ENCODE peak calls at places on chromosomes 13 and 19, in four cellular contexts. One of them, this sample, is unnamed.
A peak's percentile ranks its signal among the peaks of the same experiment; 100 is the strongest.

GRCh38 chr13:107339209-107339608 is 771.3 kb upstream of the ARGLU1 start:
- DNase-seq in SJSA1: no peak
- DNase-seq in CD8-positive, alpha-beta T cell: no peak
- DNase-seq in heart left ventricle: no peak
- DNase-seq in this sample: no peak

GRCh38 chr19:8363803-8364771 is at the start of gene ANGPTL4:
- DNase-seq in SJSA1: peak; percentile 84
- DNase-seq in heart left ventricle: peak; percentile 78
- DNase-seq in CD8-positive, alpha-beta T cell: no peak
- DNase-seq in this sample: peak; percentile 66

GRCh38 chr13:40506592-40507446 is 159.6 kb downstream of the FOXO1 start:
- DNase-seq in SJSA1: no peak
- DNase-seq in heart left ventricle: no peak
- DNase-seq in CD8-positive, alpha-beta T cell: no peak
- DNase-seq in this sample: no peak

GRCh38 chr13:49584771-49585182 is 581 bp downstream of the RCBTB1 start:
- DNase-seq in SJSA1: no peak
- DNase-seq in heart left ventricle: no peak
- DNase-seq in CD8-positive, alpha-beta T cell: no peak
- DNase-seq in this sample: no peak

GRCh38 chr13:113849981-113850721 is 13.7 kb downstream of the GAS6 start:
- DNase-seq in SJSA1: no peak
- DNase-seq in heart left ventricle: no peak
- DNase-seq in CD8-positive, alpha-beta T cell: no peak
- DNase-seq in this sample: no peak

GRCh38 chr13:25217023-25217909 is 45.2 kb upstream of the AMER2 start:
- DNase-seq in CD8-positive, alpha-beta T cell: no peak
- DNase-seq in SJSA1: no peak
- DNase-seq in heart left ventricle: no peak
- DNase-seq in this sample: no peak

GRCh38 chr19:18438331-18439024 is 545 bp upstream of the ISYNA1 start:
- DNase-seq in heart left ventricle: peak; percentile 74
- DNase-seq in CD8-positive, alpha-beta T cell: no peak
- DNase-seq in SJSA1: no peak
- DNase-seq in this sample: peak; percentile 87

GRCh38 chr13:107441279-107441678 is 774.1 kb downstream of the LIG4 start:
- DNase-seq in heart left ventricle: no peak
- DNase-seq in SJSA1: no peak
- DNase-seq in CD8-positive, alpha-beta T cell: no peak
- DNase-seq in this sample: no peak

GRCh38 chr19:33558846-33559245 is 37.3 kb upstream of the PEPD start:
- DNase-seq in CD8-positive, alpha-beta T cell: no peak
- DNase-seq in heart left ventricle: no peak
- DNase-seq in SJSA1: no peak
- DNase-seq in this sample: no peak

GRCh38 chr13:40440990-40441820 is 225.2 kb downstream of the FOXO1 start:
- DNase-seq in SJSA1: no peak
- DNase-seq in CD8-positive, alpha-beta T cell: no peak
- DNase-seq in heart left ventricle: peak; percentile 80
- DNase-seq in this sample: peak; percentile 96

DNA sequence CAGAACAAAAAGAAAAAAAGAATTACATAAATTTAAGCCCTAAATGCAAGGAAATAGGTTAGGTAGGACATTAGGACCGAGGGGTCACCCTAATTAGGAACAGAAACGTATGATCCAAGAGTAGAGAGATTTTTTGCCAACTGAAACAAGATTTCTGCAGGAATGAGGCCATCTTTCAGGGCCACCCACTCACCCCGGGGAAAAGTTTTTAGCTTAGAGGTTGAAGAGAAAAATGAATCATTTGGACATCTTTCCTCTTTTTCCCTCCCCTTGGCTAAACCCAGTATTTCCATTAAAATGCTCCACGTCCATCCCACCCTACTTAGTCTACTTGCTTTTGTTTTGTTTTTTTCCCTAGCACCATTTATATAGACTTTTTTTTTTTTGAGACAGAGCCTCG is 10.6 kb upstream of the PNMA8A start:
- DNase-seq in CD8-positive, alpha-beta T cell: no peak
- DNase-seq in heart left ventricle: peak; percentile 53
- DNase-seq in SJSA1: no peak
- DNase-seq in this sample: no peak
- H3K4me3 ChIP-seq in CD8-positive, alpha-beta T cell: no peak overlapping the region
- H3K4me3 ChIP-seq in heart left ventricle: peak overlapping the region; percentile 10
- H3K4me3 ChIP-seq in SJSA1: no peak overlapping the region
- H3K4me3 ChIP-seq in this sample: no peak overlapping the region

GRCh38 chr19:1239796-1240737 is 1.5 kb upstream of the ATP5F1D start:
- DNase-seq in CD8-positive, alpha-beta T cell: peak; percentile 86
- DNase-seq in SJSA1: peak; percentile 90
- DNase-seq in heart left ventricle: peak; percentile 91
- DNase-seq in this sample: peak; percentile 83
- H3K27ac ChIP-seq in CD8-positive, alpha-beta T cell: no peak overlapping the region
- H3K27ac ChIP-seq in SJSA1: no peak overlapping the region
- H3K27ac ChIP-seq in heart left ventricle: peak overlapping the region; percentile 72
- H3K27ac ChIP-seq in this sample: peak overlapping the region; percentile 89

DNA sequence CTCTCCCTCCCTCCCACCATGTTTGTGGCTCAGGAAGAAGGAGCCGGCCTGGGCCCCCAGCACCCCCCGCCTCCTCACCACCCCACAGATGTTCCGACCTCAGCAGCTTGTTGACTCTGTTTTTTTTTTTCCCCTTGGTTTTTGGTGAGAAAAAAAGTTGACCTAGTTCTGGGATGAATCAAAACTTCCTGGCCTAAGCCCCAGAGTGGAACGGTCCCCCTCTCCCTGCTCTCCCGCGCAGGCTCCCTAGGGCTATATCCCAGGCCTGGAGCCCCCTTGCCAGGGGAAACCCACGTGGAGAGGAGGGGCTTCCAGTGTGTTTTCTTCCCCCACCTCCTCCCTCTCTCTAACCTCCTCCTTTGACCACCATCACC is 4.0 kb downstream of the COL5A3 start:
- DNase-seq in CD8-positive, alpha-beta T cell: no peak
- DNase-seq in heart left ventricle: peak; percentile 68
- DNase-seq in SJSA1: no peak
- DNase-seq in this sample: peak; percentile 70
- H3K4me3 ChIP-seq in CD8-positive, alpha-beta T cell: no peak overlapping the region
- H3K4me3 ChIP-seq in heart left ventricle: no peak overlapping the region
- H3K4me3 ChIP-seq in SJSA1: no peak overlapping the region
- H3K4me3 ChIP-seq in this sample: no peak overlapping the region

GRCh38 chr19:51352783-51353360 is 10.9 kb upstream of the VSIG10L start:
- DNase-seq in SJSA1: no peak
- DNase-seq in heart left ventricle: no peak
- DNase-seq in CD8-positive, alpha-beta T cell: no peak
- DNase-seq in this sample: no peak
- H3K27ac ChIP-seq in SJSA1: no peak overlapping the region
- H3K27ac ChIP-seq in heart left ventricle: no peak overlapping the region
- H3K27ac ChIP-seq in CD8-positive, alpha-beta T cell: no peak overlapping the region
- H3K27ac ChIP-seq in this sample: no peak overlapping the region